ENCODE peak calls at places on chromosomes 3 and 15, in five cellular contexts. Q, O, F, T and X are unnamed samples.

GRCh38 chr3:39327746-39328349 is 1.7 kb upstream of the CCR8 start:
- DNase-seq in Q (no peak), O (no peak), F (no peak), T (no peak), X (no peak)

GRCh38 chr3:39142067-39142466 is 11.3 kb downstream of the CSRNP1 start:
- DNase-seq in Q (no peak), O (peak), F (no peak), T (no peak), X (peak)

GRCh38 chr3:113495035-113495434 is 19.9 kb downstream of the SPICE1 start:
- DNase-seq in Q (no peak), O (no peak), F (peak), T (no peak), X (peak)

GRCh38 chr15:76431936-76432335 is 95.4 kb downstream of the ISL2 start:
- DNase-seq in Q (no peak), O (no peak), F (no peak), T (no peak), X (no peak)

GRCh38 chr3:150538324-150539208 is 7.7 kb downstream of the SERP1 start:
- DNase-seq in Q (no peak), O (no peak), F (no peak), T (no peak), X (peak)

GRCh38 chr3:52452570-52453221 is 1.1 kb downstream of the TNNC1 start:
- DNase-seq in Q (no peak), O (no peak), F (no peak), T (no peak), X (no peak)

GRCh38 chr15:90557651-90558084 is 27.9 kb downstream of the CRTC3 start:
- DNase-seq in Q (no peak), O (peak), F (peak), T (no peak), X (peak)

GRCh38 chr3:187799942-187800637 is 54.8 kb upstream of the BCL6 start:
- DNase-seq in Q (no peak), O (no peak), F (no peak), T (peak), X (no peak)

GRCh38 chr3:182078929-182079328 is 367.2 kb downstream of the SOX2 start:
- DNase-seq in Q (no peak), O (no peak), F (no peak), T (no peak), X (no peak)

GRCh38 chr3:33848624-33849347 is 50.4 kb downstream of the PDCD6IP start:
- DNase-seq in Q (no peak), O (no peak), F (peak), T (no peak), X (no peak)

GRCh38 chr3:15899438-15899837 is 101.7 kb upstream of the ANKRD28 start:
- DNase-seq in Q (no peak), O (no peak), F (peak), T (no peak), X (no peak)

GRCh38 chr3:117696871-117697270 is 987.3 kb downstream of the TUSC7 start:
- DNase-seq in Q (no peak), O (no peak), F (no peak), T (no peak), X (no peak)

GRCh38 chr15:69478259-69478687 is 25.7 kb downstream of the RPLP1 start:
- DNase-seq in Q (peak), O (peak), F (peak), T (no peak), X (peak)

GRCh38 chr15:69855601-69856000 is 242.1 kb downstream of the TLE3 start:
- DNase-seq in Q (no peak), O (no peak), F (no peak), T (no peak), X (no peak)

GRCh38 chr3:67979342-67979741 is 324.9 kb upstream of the SUCLG2 start:
- DNase-seq in Q (no peak), O (no peak), F (no peak), T (no peak), X (no peak)

GRCh38 chr15:67035886-67036285 is 29.5 kb upstream of the SMAD3 start:
- DNase-seq in Q (no peak), O (no peak), F (no peak), T (no peak), X (no peak)

GRCh38 chr3:148697311-148698189 is at the start of gene AGTR1:
- DNase-seq in Q (no peak), O (peak), F (no peak), T (no peak), X (no peak)

GRCh38 chr15:95581595-95581994 is 748.9 kb upstream of the NR2F2 start:
- DNase-seq in Q (no peak), O (no peak), F (no peak), T (no peak), X (no peak)

GRCh38 chr3:129056832-129057231 is 3.7 kb upstream of the GP9 start:
- DNase-seq in Q (no peak), O (no peak), F (no peak), T (no peak), X (no peak)

GRCh38 chr3:16288664-16289063 is 23.7 kb downstream of the OXNAD1 start:
- DNase-seq in Q (no peak), O (no peak), F (no peak), T (no peak), X (no peak)

GRCh38 chr15:101540480-101541239 is 51.2 kb upstream of the PCSK6 start:
- DNase-seq in Q (no peak), O (no peak), F (no peak), T (no peak), X (no peak)

GRCh38 chr3:172466553-172467130 is 18.4 kb upstream of the GHSR start:
- DNase-seq in Q (no peak), O (no peak), F (no peak), T (no peak), X (no peak)

GRCh38 chr3:133874344-133874743 is 21.3 kb downstream of the RAB6B start:
- DNase-seq in Q (no peak), O (no peak), F (peak), T (no peak), X (no peak)

GRCh38 chr15:74365619-74366445 is 1.6 kb downstream of the CYP11A1 start:
- DNase-seq in Q (no peak), O (no peak), F (peak), T (no peak), X (no peak)

GRCh38 chr3:72258366-72258765 is 473.4 kb upstream of the PROK2 start:
- DNase-seq in Q (no peak), O (no peak), F (no peak), T (no peak), X (no peak)

GRCh38 chr3:136783708-136784191 is 31.6 kb upstream of the STAG1 start:
- DNase-seq in Q (no peak), O (no peak), F (peak), T (no peak), X (peak)

GRCh38 chr3:197750863-197751737 is 1.4 kb downstream of the FYTTD1 start:
- DNase-seq in Q (peak), O (peak), F (peak), T (no peak), X (peak)

GRCh38 chr3:66241466-66241865 is 20.7 kb downstream of the SLC25A26 start:
- DNase-seq in Q (no peak), O (no peak), F (no peak), T (no peak), X (no peak)

GRCh38 chr3:140023616-140024530 is 88.9 kb downstream of the CLSTN2 start:
- DNase-seq in Q (no peak), O (peak), F (no peak), T (no peak), X (peak)

GRCh38 chr3:32335365-32336122 is 56.1 kb upstream of the CMTM7 start:
- DNase-seq in Q (no peak), O (no peak), F (no peak), T (no peak), X (no peak)

GRCh38 chr15:59298255-59298856 is 74.3 kb downstream of the MYO1E start:
- DNase-seq in Q (no peak), O (no peak), F (no peak), T (peak), X (no peak)

GRCh38 chr15:59294574-59294960 is 78.1 kb downstream of the MYO1E start:
- DNase-seq in Q (no peak), O (no peak), F (no peak), T (no peak), X (no peak)

GRCh38 chr15:59294961-59295741 is 77.5 kb downstream of the MYO1E start:
- DNase-seq in Q (no peak), O (no peak), F (peak), T (no peak), X (no peak)

GRCh38 chr15:59295742-59296090 is 77.0 kb downstream of the MYO1E start:
- DNase-seq in Q (no peak), O (no peak), F (no peak), T (no peak), X (no peak)

DNA sequence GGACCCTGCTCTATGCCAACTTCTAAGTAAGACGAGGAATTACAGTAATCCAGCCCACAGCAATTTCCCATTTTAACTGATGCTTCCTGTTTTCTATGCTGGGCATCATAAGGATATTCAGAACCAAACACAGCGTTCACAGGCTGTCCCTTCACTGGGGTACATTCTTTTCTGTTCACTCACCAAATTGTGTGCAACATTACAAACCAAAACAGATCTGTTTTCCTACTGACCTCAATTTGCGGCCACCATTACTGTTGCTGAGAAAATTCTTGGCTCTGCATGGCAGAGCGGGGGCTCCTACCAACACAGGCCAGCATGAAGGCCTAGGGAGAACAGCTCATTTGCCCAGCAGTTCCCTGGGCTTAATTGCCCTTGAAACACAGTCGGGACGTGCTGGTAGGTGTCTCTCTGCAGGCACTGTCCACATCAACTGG is 76.5 kb downstream of the MYO1E start:
- DNase-seq in Q (no peak), O (no peak), F (peak), T (no peak), X (no peak)
- TF ChIP-seq POLR2AphosphoS5 in Q (no peak), O (peak), F (peak), T (no peak), X (no peak)

GRCh38 chr3:48505146-48505545 is 1.2 kb upstream of the SHISA5 start:
- DNase-seq in Q (no peak), O (no peak), F (no peak), T (no peak), X (no peak)

GRCh38 chr3:48502728-48503168 is 1.2 kb downstream of the SHISA5 start:
- DNase-seq in Q (no peak), O (peak), F (no peak), T (no peak), X (peak)

GRCh38 chr3:48502121-48502520 is 1.9 kb downstream of the SHISA5 start:
- DNase-seq in Q (no peak), O (no peak), F (no peak), T (no peak), X (no peak)

GRCh38 chr3:48503406-48504050 is 446 bp downstream of the SHISA5 start:
- DNase-seq in Q (no peak), O (peak), F (peak), T (no peak), X (peak)

DNA sequence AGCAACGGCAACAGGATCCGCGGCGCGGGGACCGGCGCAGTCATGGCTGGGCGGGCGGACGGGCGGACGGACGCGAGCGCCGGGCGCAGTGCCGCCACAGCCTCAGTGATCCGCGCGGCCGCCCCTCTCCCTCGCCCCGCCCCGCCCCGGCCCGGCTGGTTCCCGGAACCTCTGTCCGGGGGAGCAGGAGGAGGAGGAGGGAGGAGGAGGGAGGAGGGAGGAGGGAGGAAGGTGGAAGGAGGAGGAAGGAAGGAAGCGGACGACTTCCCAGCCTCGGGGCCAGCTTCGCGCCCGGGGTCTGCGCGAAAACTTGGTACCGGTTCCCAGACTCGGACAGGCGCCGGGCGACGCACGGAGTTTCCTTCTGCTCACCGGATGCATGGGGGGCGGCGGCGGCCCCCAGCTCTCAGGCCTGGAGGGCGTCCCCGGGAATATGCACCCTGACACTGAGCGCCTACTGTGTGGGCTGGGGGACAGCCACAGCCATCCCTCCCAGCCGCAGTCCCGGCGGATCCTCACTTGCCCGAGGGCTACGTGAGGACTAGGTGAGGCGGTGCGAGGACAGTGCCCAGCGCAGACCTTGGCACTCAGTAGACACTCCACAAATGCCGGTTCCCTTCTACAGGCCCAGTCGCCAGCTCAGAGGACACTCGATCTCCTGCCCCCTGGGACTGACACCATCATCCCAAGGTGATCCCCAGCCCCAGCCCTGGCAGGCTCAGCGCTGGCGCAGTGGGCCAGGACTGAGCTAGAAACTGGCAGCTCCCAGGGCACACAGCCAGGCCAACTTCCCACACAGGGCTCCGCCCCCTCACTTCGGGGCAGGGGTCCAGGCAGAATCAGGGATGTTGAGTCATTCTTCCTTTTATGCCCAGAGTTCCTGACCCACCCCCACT is at the start of gene SHISA5:
- DNase-seq in Q (peak), O (peak), F (peak), T (peak), X (peak)
- TF ChIP-seq POLR2AphosphoS5 in Q (no peak), O (peak), F (peak), T (no peak), X (peak)

GRCh38 chr15:52100807-52101206 is 11.8 kb downstream of the BCL2L10 start:
- DNase-seq in Q (peak), O (peak), F (peak), T (no peak), X (no peak)
- TF ChIP-seq POLR2AphosphoS5 in Q (peak), O (no peak), F (peak), T (no peak), X (no peak)

GRCh38 chr3:30455840-30456239 is 150.6 kb upstream of the TGFBR2 start:
- DNase-seq in Q (no peak), O (no peak), F (no peak), T (no peak), X (no peak)
- TF ChIP-seq POLR2AphosphoS5 in Q (no peak), O (no peak), F (no peak), T (no peak), X (peak)

GRCh38 chr15:24772709-24773373 is 97.3 kb downstream of the NPAP1 start:
- DNase-seq in Q (peak), O (peak), F (peak), T (no peak), X (peak)
- TF ChIP-seq POLR2AphosphoS5 in Q (no peak), O (peak), F (peak), T (no peak), X (peak)

GRCh38 chr15:84685304-84685703 is 27.3 kb upstream of the NMB start:
- DNase-seq in Q (no peak), O (no peak), F (no peak), T (no peak), X (no peak)

GRCh38 chr15:84681822-84682221 is 23.8 kb upstream of the NMB start:
- DNase-seq in Q (peak), O (no peak), F (peak), T (no peak), X (no peak)

GRCh38 chr15:84689858-84690257 is 26.1 kb downstream of the SEC11A start:
- DNase-seq in Q (no peak), O (no peak), F (no peak), T (no peak), X (no peak)

GRCh38 chr15:84684092-84684491 is 26.1 kb upstream of the NMB start:
- DNase-seq in Q (no peak), O (no peak), F (no peak), T (no peak), X (no peak)
- TF ChIP-seq POLR2AphosphoS5 in Q (no peak), O (no peak), F (no peak), T (no peak), X (no peak)

GRCh38 chr3:4581040-4581439 is 87.9 kb downstream of the ITPR1 start:
- DNase-seq in Q (no peak), O (no peak), F (no peak), T (no peak), X (no peak)
- TF ChIP-seq POLR2AphosphoS5 in Q (no peak), O (no peak), F (no peak), T (no peak), X (no peak)